ENCODE peak calls at places on chromosome 18, in nine cellular contexts. D, G, J, L, E, K, P, R and T are unnamed samples.

GRCh38 chr18:58247363-58247834 is 203.4 kb downstream of the NEDD4L start:
- DNase-seq in D (no peak), G (no peak), J (peak), L (no peak), E (peak), K (no peak), P (peak), R (no peak), T (no peak)

GRCh38 chr18:65436430-65436829 is 314.4 kb upstream of the CDH7 start:
- DNase-seq in D (no peak), G (no peak), J (no peak), L (no peak), E (no peak), K (no peak), P (no peak), R (no peak), T (no peak)

GRCh38 chr18:23094411-23095165 is 40.7 kb upstream of the CABLES1 start:
- DNase-seq in D (no peak), G (no peak), J (peak), L (no peak), E (no peak), K (no peak), P (no peak), R (no peak), T (no peak)

GRCh38 chr18:903703-904102 is 968 bp upstream of the ADCYAP1 start:
- DNase-seq in D (peak), G (peak), J (peak), L (peak), E (peak), K (no peak), P (peak), R (peak), T (peak)

GRCh38 chr18:57856707-57857280 is 53.7 kb upstream of the ATP8B1 start:
- DNase-seq in D (no peak), G (no peak), J (no peak), L (no peak), E (no peak), K (no peak), P (no peak), R (no peak), T (no peak)

GRCh38 chr18:54843302-54843701 is 15.0 kb downstream of the RAB27B start:
- DNase-seq in D (no peak), G (no peak), J (no peak), L (no peak), E (peak), K (no peak), P (peak), R (no peak), T (no peak)

GRCh38 chr18:22368066-22368465 is 49.6 kb downstream of the CTAGE1 start:
- DNase-seq in D (no peak), G (no peak), J (no peak), L (no peak), E (no peak), K (no peak), P (no peak), R (no peak), T (no peak)

GRCh38 chr18:34971313-34971712 is 69.9 kb upstream of the MAPRE2 start:
- DNase-seq in D (peak), G (peak), J (no peak), L (no peak), E (peak), K (no peak), P (peak), R (peak), T (peak)

GRCh38 chr18:58953627-58954026 is 89.0 kb downstream of the ZNF532 start:
- DNase-seq in D (no peak), G (no peak), J (no peak), L (no peak), E (no peak), K (no peak), P (no peak), R (peak), T (no peak)

GRCh38 chr18:2976733-2977132 is 36.2 kb downstream of the LPIN2 start:
- DNase-seq in D (no peak), G (no peak), J (no peak), L (no peak), E (no peak), K (no peak), P (no peak), R (no peak), T (no peak)
- H3K4me2 ChIP-seq in D (no peak), G (no peak), J (no peak), L (no peak), E (no peak), K (no peak), P (no peak), R (no peak), T (no peak)

GRCh38 chr18:79944746-79945117 is 6.7 kb downstream of the SLC66A2 start:
- DNase-seq in D (no peak), G (no peak), J (no peak), L (no peak), E (no peak), K (no peak), P (no peak), R (no peak), T (no peak)

GRCh38 chr18:79942211-79942610 is 9.2 kb downstream of the SLC66A2 start:
- DNase-seq in D (no peak), G (no peak), J (no peak), L (no peak), E (no peak), K (no peak), P (no peak), R (no peak), T (no peak)

GRCh38 chr18:79942786-79943607 is 8.5 kb downstream of the SLC66A2 start:
- DNase-seq in D (no peak), G (no peak), J (no peak), L (no peak), E (no peak), K (no peak), P (no peak), R (no peak), T (no peak)

GRCh38 chr18:79944126-79944731 is 7.2 kb downstream of the SLC66A2 start:
- DNase-seq in D (peak), G (peak), J (no peak), L (no peak), E (no peak), K (no peak), P (no peak), R (no peak), T (no peak)

DNA sequence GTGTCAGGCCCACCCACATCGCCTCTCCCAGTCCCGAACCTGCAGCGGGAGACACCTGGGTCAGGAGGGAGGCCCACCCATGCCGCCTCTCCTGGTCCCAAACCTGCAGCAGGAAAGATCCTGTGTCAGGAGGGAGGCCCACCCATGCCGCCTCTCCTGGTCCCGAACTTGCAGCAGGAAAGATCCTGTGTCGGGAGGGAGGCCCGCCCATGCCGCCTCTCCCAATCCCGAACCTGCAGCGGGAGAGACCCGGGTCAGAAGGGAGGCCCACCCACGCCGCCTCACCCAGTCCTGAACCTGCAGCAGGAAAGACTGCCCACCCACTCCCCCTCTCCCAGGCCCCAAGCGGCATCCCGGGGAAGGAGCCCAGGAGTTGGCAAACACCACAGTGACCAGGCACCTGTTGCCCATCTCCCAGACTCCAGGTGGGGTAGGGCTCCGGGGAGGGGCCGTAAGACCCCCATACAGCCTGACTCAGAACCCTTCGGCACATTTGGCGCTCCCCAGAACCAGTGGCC is 7.8 kb downstream of the SLC66A2 start:
- DNase-seq in D (no peak), G (peak), J (no peak), L (no peak), E (no peak), K (no peak), P (no peak), R (no peak), T (no peak)
- H3K4me2 ChIP-seq in D (no peak), G (no peak), J (no peak), L (no peak), E (no peak), K (no peak), P (no peak), R (no peak), T (no peak)

DNA sequence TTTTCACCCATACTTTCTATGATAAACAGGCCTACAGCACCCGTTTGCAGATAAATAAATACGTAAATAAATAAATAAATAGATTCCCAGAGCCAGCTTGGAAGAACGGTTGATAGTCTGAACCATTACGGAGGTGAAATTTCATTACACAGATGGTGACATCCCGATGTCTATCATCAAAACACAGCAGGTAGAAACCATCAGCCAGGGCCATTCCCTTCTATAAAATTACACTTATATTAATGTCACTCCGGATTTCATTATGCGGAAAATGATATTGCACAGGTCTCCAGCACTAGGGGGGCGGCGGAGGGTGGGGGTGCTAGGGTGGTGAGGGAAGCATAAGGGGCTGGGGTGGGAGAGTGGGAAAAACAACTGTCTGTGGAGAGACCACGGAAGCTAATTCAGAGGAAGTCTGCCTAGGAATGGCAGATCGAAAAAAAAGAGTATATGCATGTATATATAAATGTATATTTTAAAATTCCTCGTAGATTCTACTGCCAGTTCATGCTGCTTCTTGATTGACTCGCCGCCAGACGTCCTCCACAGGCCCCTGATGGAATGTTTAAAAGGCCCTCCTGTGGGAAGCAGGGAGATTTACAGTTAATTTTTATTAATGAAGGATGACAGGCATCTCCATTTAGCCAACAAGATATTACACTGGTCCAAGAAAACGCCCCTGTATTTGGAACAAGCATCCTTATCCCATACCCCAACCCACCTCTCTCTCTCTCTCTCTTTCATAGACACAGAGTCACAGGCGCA is 1906.0 kb upstream of the PIK3C3 start:
- DNase-seq in D (no peak), G (no peak), J (no peak), L (no peak), E (no peak), K (no peak), P (no peak), R (no peak), T (no peak)
- H3K4me2 ChIP-seq in D (no peak), G (no peak), J (no peak), L (no peak), E (no peak), K (no peak), P (no peak), R (no peak), T (no peak)

GRCh38 chr18:61948196-61948800 is 55.5 kb upstream of the RNF152 start:
- DNase-seq in D (no peak), G (no peak), J (peak), L (no peak), E (peak), K (no peak), P (peak), R (no peak), T (no peak)
- H3K4me2 ChIP-seq in D (peak), G (peak), J (peak), L (peak), E (peak), K (no peak), P (no peak), R (no peak), T (no peak)

GRCh38 chr18:37252854-37253396 is 312.7 kb downstream of the CELF4 start:
- DNase-seq in D (no peak), G (peak), J (no peak), L (no peak), E (no peak), K (no peak), P (no peak), R (no peak), T (no peak)
- H3K4me2 ChIP-seq in D (peak), G (no peak), J (peak), L (no peak), E (no peak), K (no peak), P (no peak), R (no peak), T (peak)

GRCh38 chr18:25923193-25923592 is 167.2 kb downstream of the SS18 start:
- DNase-seq in D (no peak), G (no peak), J (no peak), L (no peak), E (no peak), K (no peak), P (no peak), R (no peak), T (no peak)

GRCh38 chr18:25915907-25916306 is 174.5 kb downstream of the SS18 start:
- DNase-seq in D (peak), G (no peak), J (no peak), L (no peak), E (no peak), K (no peak), P (no peak), R (no peak), T (no peak)

GRCh38 chr18:25927830-25928229 is 162.6 kb downstream of the SS18 start:
- DNase-seq in D (no peak), G (no peak), J (no peak), L (no peak), E (no peak), K (no peak), P (no peak), R (no peak), T (no peak)

DNA sequence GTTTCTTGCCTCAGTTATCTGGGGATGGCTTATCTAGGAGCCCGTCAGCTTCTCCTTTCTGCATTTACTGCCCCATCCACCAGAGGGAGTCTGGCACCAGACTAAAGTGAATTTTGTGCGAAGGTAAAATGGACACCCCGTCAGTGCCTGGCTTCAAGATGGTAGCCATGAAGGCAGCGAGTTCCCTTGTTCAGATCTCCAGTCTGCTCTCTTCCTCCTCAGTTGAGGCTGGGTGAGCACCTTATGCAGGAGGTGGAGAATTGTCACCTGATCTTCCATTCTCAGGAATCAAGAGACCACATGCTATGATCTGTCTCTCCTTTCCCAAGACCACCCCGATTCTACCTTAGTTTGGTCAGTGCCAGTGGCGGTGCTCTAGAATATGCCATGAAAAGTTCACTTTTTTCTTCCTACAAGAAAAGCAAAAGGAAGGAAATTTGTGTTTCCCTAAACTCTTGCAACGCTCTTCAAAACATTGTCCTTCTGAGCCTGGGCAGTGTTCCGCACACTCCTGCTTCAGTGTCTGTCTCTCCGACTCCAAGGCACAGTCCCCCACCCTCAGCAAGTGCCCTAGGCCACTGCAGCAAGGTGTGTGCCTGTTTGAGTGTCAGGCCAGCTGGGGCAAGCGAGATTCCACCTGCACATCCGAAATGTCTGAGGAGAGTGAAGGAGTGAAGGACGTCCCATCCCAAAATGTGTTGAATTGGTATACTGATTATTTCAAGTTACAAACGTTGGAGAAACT is 168.6 kb downstream of the SS18 start:
- DNase-seq in D (peak), G (peak), J (peak), L (no peak), E (peak), K (peak), P (peak), R (peak), T (peak)
- H3K4me2 ChIP-seq in D (no peak), G (no peak), J (no peak), L (no peak), E (no peak), K (peak), P (no peak), R (peak), T (peak)

GRCh38 chr18:63109789-63110188 is 209.8 kb downstream of the BCL2 start:
- DNase-seq in D (peak), G (no peak), J (no peak), L (no peak), E (no peak), K (no peak), P (no peak), R (no peak), T (no peak)

GRCh38 chr18:63112681-63113080 is 206.9 kb downstream of the BCL2 start:
- DNase-seq in D (no peak), G (no peak), J (no peak), L (no peak), E (no peak), K (no peak), P (no peak), R (no peak), T (no peak)

GRCh38 chr18:63111549-63112402 is 207.8 kb downstream of the BCL2 start:
- DNase-seq in D (no peak), G (peak), J (no peak), L (no peak), E (no peak), K (no peak), P (peak), R (no peak), T (no peak)

GRCh38 chr18:63119647-63120046 is 199.9 kb downstream of the BCL2 start:
- DNase-seq in D (peak), G (peak), J (peak), L (no peak), E (peak), K (peak), P (peak), R (peak), T (peak)

DNA sequence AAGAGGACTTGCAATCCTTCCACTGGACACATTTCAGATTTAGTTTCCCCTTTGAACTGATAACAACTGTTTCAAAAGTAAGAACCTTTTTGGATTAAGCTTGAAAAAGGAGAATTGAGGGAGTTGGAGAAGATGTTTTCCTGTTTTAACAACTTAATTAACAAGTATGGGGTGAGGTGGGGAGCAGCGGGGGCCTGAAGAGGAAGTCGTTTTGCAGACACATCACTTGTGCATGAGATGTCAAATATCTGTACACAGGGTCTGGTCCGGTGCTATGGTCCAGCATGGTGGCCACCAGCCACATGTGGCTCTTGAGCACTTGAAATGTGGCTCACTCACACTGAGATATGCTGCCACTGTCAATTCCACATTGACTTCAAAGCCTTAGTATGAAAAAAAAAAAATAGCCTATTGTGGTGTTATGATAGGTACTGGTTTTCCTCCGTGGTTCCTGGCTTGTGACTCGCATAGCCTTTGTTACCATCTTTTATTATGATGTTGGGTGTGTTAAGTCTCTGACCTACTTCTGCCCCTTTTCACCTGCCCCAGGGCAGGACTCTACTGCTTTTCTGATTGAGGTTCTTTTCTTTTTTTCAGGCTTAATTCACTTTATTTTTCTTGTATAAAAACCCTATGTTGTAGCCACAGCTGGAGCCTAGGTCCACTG is 205.5 kb downstream of the BCL2 start:
- DNase-seq in D (no peak), G (no peak), J (no peak), L (no peak), E (no peak), K (no peak), P (no peak), R (no peak), T (no peak)
- H3K4me2 ChIP-seq in D (no peak), G (no peak), J (no peak), L (no peak), E (no peak), K (no peak), P (no peak), R (no peak), T (no peak)

GRCh38 chr18:6294119-6294784 is 120.5 kb downstream of the L3MBTL4 start:
- DNase-seq in D (no peak), G (no peak), J (no peak), L (no peak), E (no peak), K (no peak), P (no peak), R (no peak), T (no peak)
- H3K4me2 ChIP-seq in D (no peak), G (no peak), J (no peak), L (no peak), E (no peak), K (no peak), P (no peak), R (no peak), T (no peak)

GRCh38 chr18:9741461-9741820 is 33.3 kb downstream of the RAB31 start:
- DNase-seq in D (no peak), G (no peak), J (no peak), L (no peak), E (no peak), K (no peak), P (peak), R (no peak), T (no peak)

GRCh38 chr18:9741821-9742541 is 33.9 kb downstream of the RAB31 start:
- DNase-seq in D (no peak), G (peak), J (peak), L (no peak), E (no peak), K (no peak), P (peak), R (peak), T (peak)

GRCh38 chr18:9742588-9743131 is 34.6 kb downstream of the RAB31 start:
- DNase-seq in D (no peak), G (peak), J (no peak), L (no peak), E (peak), K (no peak), P (peak), R (peak), T (peak)

GRCh38 chr18:9740076-9740475 is 32.0 kb downstream of the RAB31 start:
- DNase-seq in D (no peak), G (no peak), J (no peak), L (no peak), E (no peak), K (no peak), P (peak), R (no peak), T (peak)

DNA sequence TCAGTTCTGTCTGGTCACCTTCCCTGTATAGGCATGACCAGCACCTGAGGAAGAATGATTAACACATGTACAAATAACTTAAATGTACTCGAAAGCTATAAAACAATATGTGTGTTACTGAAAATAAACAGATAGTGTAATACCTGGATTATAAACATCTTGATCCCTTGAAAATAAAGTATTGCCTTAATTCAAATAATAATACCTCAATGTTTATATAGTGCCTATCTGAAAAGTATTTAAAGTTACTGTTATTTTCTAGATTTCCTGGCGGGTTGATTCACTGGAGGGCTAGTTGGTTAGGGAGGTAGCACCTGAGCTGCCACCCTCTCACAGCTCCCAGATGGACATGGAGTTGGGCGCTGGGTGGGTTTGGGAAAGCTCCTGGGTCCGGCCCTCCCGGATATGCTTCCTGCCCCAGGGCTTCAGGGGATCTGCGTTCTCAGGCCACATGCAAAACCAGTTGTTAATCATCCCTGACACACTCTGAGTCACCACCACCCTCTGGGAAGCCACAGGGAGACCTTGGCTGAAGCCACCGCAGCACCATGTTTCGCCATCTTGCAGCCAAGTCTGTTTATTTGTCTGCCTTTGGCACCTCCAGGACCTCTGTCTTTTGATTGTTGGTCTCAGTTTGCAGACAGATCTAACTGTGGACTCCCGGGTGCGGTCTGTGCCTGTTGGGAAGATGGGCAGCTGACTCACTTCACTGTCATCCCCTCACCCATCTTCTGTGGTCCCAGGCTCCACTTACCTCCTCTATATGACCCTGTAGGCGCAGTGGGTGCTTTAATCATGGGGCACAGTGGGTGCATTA is 35.3 kb downstream of the RAB31 start:
- DNase-seq in D (peak), G (peak), J (no peak), L (peak), E (peak), K (peak), P (peak), R (peak), T (peak)
- H3K4me2 ChIP-seq in D (peak), G (peak), J (no peak), L (peak), E (peak), K (peak), P (peak), R (peak), T (peak)